ENCODE peak calls at places on chromosomes 6 and 20, in six cellular contexts. V is GM23338, Q is SK-N-SH, H is HCT116, R is OCI-LY7, N is hepatocyte. L is an unnamed sample.

GRCh38 chr6:127348046-127348661 is 4.7 kb upstream of the ECHDC1 start:
- DNase-seq in V (no peak), Q (no peak), H (no peak), R (no peak), N (no peak), L (no peak)

GRCh38 chr6:106360989-106361430 is 493 bp downstream of the CRYBG1 start:
- DNase-seq in V (peak; percentile 55), Q (peak; percentile 45), H (no peak), R (no peak), N (peak; percentile 51), L (no peak)

GRCh38 chr6:131849799-131850198 is 42.0 kb downstream of the ENPP1 start:
- DNase-seq in V (no peak), Q (no peak), H (no peak), R (no peak), N (no peak), L (no peak)

GRCh38 chr6:33073431-33073871 is at the start of gene HLA-DPA1:
- DNase-seq in V (peak; percentile 71), Q (peak; percentile 38), H (peak; percentile 8), R (peak; percentile 90), N (no peak), L (peak; percentile 96)

GRCh38 chr6:88302769-88303230 is 136.7 kb upstream of the CNR1 start:
- DNase-seq in V (no peak), Q (no peak), H (no peak), R (no peak), N (no peak), L (no peak)

GRCh38 chr6:168025831-168026325 is 28.4 kb downstream of the KIF25 start:
- DNase-seq in V (no peak), Q (no peak), H (no peak), R (no peak), N (no peak), L (no peak)

GRCh38 chr6:159778542-159778941 is 10.9 kb downstream of the TCP1 start:
- DNase-seq in V (no peak), Q (no peak), H (no peak), R (no peak), N (no peak), L (no peak)

GRCh38 chr6:57173056-57173885 is 1.1 kb downstream of the BAG2 start:
- DNase-seq in V (peak; percentile 51), Q (peak; percentile 36), H (no peak), R (peak; percentile 62), N (peak; percentile 19), L (peak; percentile 84)

GRCh38 chr6:75377386-75377785 is 92.8 kb upstream of the TMEM30A start:
- DNase-seq in V (peak; percentile 42), Q (no peak), H (no peak), R (no peak), N (no peak), L (no peak)

GRCh38 chr20:18137412-18138265 is at the start of the genes KAT14 and PET117:
- DNase-seq in V (peak; percentile 95), Q (peak; percentile 91), H (peak; percentile 79), R (peak; percentile 95), N (peak; percentile 95), L (peak; percentile 98)

GRCh38 chr6:3939559-3939958 is 90.4 kb downstream of the FAM50B start:
- DNase-seq in V (no peak), Q (peak; percentile 31), H (no peak), R (no peak), N (no peak), L (no peak)

GRCh38 chr6:14671261-14671681 is 553.7 kb downstream of the CD83 start:
- DNase-seq in V (no peak), Q (no peak), H (no peak), R (no peak), N (no peak), L (no peak)

GRCh38 chr6:169420912-169421543 is 167.4 kb upstream of the THBS2 start:
- DNase-seq in V (peak; percentile 57), Q (peak; percentile 50), H (peak; percentile 26), R (peak; percentile 1), N (peak; percentile 78), L (no peak)

GRCh38 chr6:149515494-149515893 is 30.3 kb downstream of the PPIL4 start:
- DNase-seq in V (no peak), Q (no peak), H (no peak), R (no peak), N (no peak), L (no peak)

GRCh38 chr20:62822788-62823651 is 6.2 kb downstream of the COL9A3 start:
- DNase-seq in V (peak; percentile 74), Q (peak; percentile 89), H (peak; percentile 85), R (peak; percentile 87), N (peak; percentile 65), L (peak; percentile 96)

GRCh38 chr6:5121956-5122355 is 36.8 kb downstream of the PPP1R3G start:
- DNase-seq in V (no peak), Q (no peak), H (no peak), R (no peak), N (no peak), L (no peak)

GRCh38 chr20:59437601-59438031 is 137.2 kb downstream of the EDN3 start:
- DNase-seq in V (no peak), Q (peak; percentile 76), H (no peak), R (no peak), N (no peak), L (no peak)

GRCh38 chr20:62614961-62615680 is 27.2 kb upstream of the SLCO4A1 start:
- DNase-seq in V (no peak), Q (no peak), H (no peak), R (no peak), N (no peak), L (no peak)

GRCh38 chr6:116221067-116221466 is 32.8 kb downstream of the TSPYL4 start:
- DNase-seq in V (no peak), Q (no peak), H (no peak), R (no peak), N (no peak), L (no peak)

GRCh38 chr6:126041516-126042447 is 55.4 kb downstream of the TRMT11 start:
- DNase-seq in V (no peak), Q (no peak), H (no peak), R (no peak), N (no peak), L (no peak)

GRCh38 chr6:111862727-111863126 is 10.5 kb downstream of the FYN start:
- DNase-seq in V (peak; percentile 69), Q (no peak), H (no peak), R (no peak), N (no peak), L (no peak)
- H3K9me2 ChIP-seq in V (no peaks in the 10 kb centered on the region), Q (no peaks in the 10 kb centered on the region), H (no peaks in the 10 kb centered on the region), R (no peaks in the 10 kb centered on the region), N (no peaks in the 10 kb centered on the region), L (no peaks in the 10 kb centered on the region)

GRCh38 chr6:51891784-51892183 is 195.6 kb downstream of the PKHD1 start:
- DNase-seq in V (no peak), Q (no peak), H (no peak), R (no peak), N (no peak), L (no peak)

GRCh38 chr6:51892339-51892738 is 195.1 kb downstream of the PKHD1 start:
- DNase-seq in V (no peak), Q (no peak), H (no peak), R (no peak), N (no peak), L (no peak)

GRCh38 chr6:51887859-51888258 is 199.6 kb downstream of the PKHD1 start:
- DNase-seq in V (no peak), Q (no peak), H (no peak), R (no peak), N (no peak), L (no peak)

GRCh38 chr6:51893356-51893755 is 194.1 kb downstream of the PKHD1 start:
- DNase-seq in V (no peak), Q (no peak), H (no peak), R (no peak), N (no peak), L (no peak)

GRCh38 chr6:51892750-51893149 is 194.7 kb downstream of the PKHD1 start:
- DNase-seq in V (no peak), Q (no peak), H (no peak), R (no peak), N (no peak), L (no peak)
- H3K9me2 ChIP-seq in V (peaks cover 4% of the 10 kb centered on the region), Q (no peaks in the 10 kb centered on the region), H (no peaks in the 10 kb centered on the region), R (no peaks in the 10 kb centered on the region), N (no peaks in the 10 kb centered on the region), L (no peaks in the 10 kb centered on the region)

GRCh38 chr6:39608652-39609345 is 116.4 kb downstream of the KIF6 start:
- DNase-seq in V (no peak), Q (no peak), H (no peak), R (no peak), N (no peak), L (no peak)
- H3K9me2 ChIP-seq in V (no peaks in the 10 kb centered on the region), Q (no peaks in the 10 kb centered on the region), H (no peaks in the 10 kb centered on the region), R (no peaks in the 10 kb centered on the region), N (no peaks in the 10 kb centered on the region), L (no peaks in the 10 kb centered on the region)

GRCh38 chr6:134447883-134448387 is 130.0 kb upstream of the SGK1 start:
- DNase-seq in V (no peak), Q (no peak), H (no peak), R (no peak), N (no peak), L (no peak)

GRCh38 chr6:134446228-134446848 is 128.4 kb upstream of the SGK1 start:
- DNase-seq in V (no peak), Q (peak; percentile 33), H (no peak), R (peak; percentile 18), N (no peak), L (no peak)

GRCh38 chr6:134446901-134447300 is 129.0 kb upstream of the SGK1 start:
- DNase-seq in V (no peak), Q (no peak), H (no peak), R (no peak), N (no peak), L (no peak)

GRCh38 chr6:134449004-134449403 is 131.1 kb upstream of the SGK1 start:
- DNase-seq in V (no peak), Q (no peak), H (no peak), R (no peak), N (no peak), L (no peak)

GRCh38 chr6:134447423-134447822 is 129.5 kb upstream of the SGK1 start:
- DNase-seq in V (no peak), Q (no peak), H (no peak), R (no peak), N (no peak), L (no peak)
- H3K9me2 ChIP-seq in V (no peaks in the 10 kb centered on the region), Q (no peaks in the 10 kb centered on the region), H (no peaks in the 10 kb centered on the region), R (no peaks in the 10 kb centered on the region), N (no peaks in the 10 kb centered on the region), L (no peaks in the 10 kb centered on the region)

DNA sequence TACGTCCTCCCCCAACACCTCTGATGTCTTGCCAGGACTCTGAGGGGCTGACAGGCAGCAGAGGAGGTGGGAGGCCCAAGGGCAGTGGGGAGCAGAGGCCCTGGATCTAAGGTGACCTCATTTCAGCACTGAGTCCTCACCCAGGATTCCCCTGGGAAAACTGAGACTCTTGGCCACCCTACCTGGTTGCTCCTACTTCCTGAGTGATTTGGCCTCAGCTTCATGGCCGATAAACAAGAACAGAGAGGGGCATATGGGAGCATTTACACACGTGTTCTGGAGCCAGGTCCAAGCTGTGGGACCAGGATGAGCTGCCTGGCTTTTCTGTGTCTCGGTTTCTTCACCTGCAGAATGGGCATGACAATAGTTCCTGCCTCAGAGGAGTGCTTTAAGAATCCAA is 133.8 kb downstream of the ANKRD60 start:
- DNase-seq in V (no peak), Q (no peak), H (no peak), R (no peak), N (no peak), L (no peak)
- H3K9me2 ChIP-seq in V (no peaks in the 10 kb centered on the region), Q (no peaks in the 10 kb centered on the region), H (no peaks in the 10 kb centered on the region), R (no peaks in the 10 kb centered on the region), N (no peaks in the 10 kb centered on the region), L (no peaks in the 10 kb centered on the region)